ENCODE peak calls at places on chromosomes 4 and X, in four cellular contexts. T, E, C and V are unnamed samples.

GRCh38 chrX:150347471-150347870 is 15.6 kb upstream of the MAMLD1 start:
- DNase-seq in E (no peak), T (no peak), C (no peak), V (no peak)

GRCh38 chrX:15493118-15494082 is at the start of gene PIR:
- DNase-seq in T (peak; percentile 69), E (peak; percentile 94), C (peak; percentile 89), V (peak; percentile 90)

GRCh38 chr4:126708716-126709115 is 924.0 kb upstream of the INTU start:
- DNase-seq in C (no peak), E (no peak), T (no peak), V (no peak)

GRCh38 chr4:184968784-184969201 is 49.5 kb upstream of the HELT start:
- DNase-seq in T (no peak), C (peak; percentile 37), E (peak; percentile 76), V (no peak)

GRCh38 chr4:178356725-178357124 is 914.5 kb upstream of the AGA start:
- DNase-seq in E (no peak), T (no peak), C (no peak), V (no peak)

GRCh38 chr4:126113058-126113457 is 798.3 kb downstream of the FAT4 start:
- DNase-seq in C (no peak), T (no peak), E (no peak), V (no peak)

GRCh38 chrX:53086464-53086863 is 4.3 kb downstream of the TSPYL2 start:
- DNase-seq in T (no peak), E (no peak), C (no peak), V (no peak)

GRCh38 chr4:150126880-150127236 is 48.6 kb downstream of the DCLK2 start:
- DNase-seq in E (no peak), T (no peak), C (no peak), V (no peak)

GRCh38 chr4:135065366-135065765 is 863.8 kb upstream of the PABPC4L start:
- DNase-seq in C (no peak), E (no peak), T (no peak), V (no peak)

GRCh38 chr4:110487873-110488272 is 11.9 kb downstream of the ENPEP start:
- DNase-seq in C (no peak), E (no peak), T (no peak), V (no peak)

GRCh38 chr4:102217775-102218174 is 127.5 kb downstream of the SLC39A8 start:
- DNase-seq in T (no peak), C (no peak), E (no peak), V (no peak)

GRCh38 chrX:47413179-47413594 is 42.8 kb downstream of the ZNF157 start:
- DNase-seq in C (no peak), T (no peak), E (no peak), V (no peak)

GRCh38 chrX:77556276-77556675 is 109.1 kb downstream of the FGF16 start:
- DNase-seq in T (no peak), C (no peak), E (no peak), V (no peak)

GRCh38 chr4:56843421-56843899 is 22.0 kb upstream of the SPINK2 start:
- DNase-seq in T (no peak), E (no peak), C (no peak), V (no peak)
- TF ChIP-seq CTCF in T (no peak), E (no peak), C (no peak), V (no peak)

GRCh38 chrX:40158036-40158706 is 60.4 kb upstream of the BCOR start:
- DNase-seq in C (no peak), T (no peak), E (no peak), V (no peak)
- TF ChIP-seq CTCF in C (peak; percentile 59), T (peak; percentile 42), E (peak; percentile 46), V (peak; percentile 66)

GRCh38 chrX:140664939-140665338 is 44.6 kb upstream of the LINC00632 start:
- DNase-seq in C (no peak), E (no peak), T (no peak), V (no peak)

DNA sequence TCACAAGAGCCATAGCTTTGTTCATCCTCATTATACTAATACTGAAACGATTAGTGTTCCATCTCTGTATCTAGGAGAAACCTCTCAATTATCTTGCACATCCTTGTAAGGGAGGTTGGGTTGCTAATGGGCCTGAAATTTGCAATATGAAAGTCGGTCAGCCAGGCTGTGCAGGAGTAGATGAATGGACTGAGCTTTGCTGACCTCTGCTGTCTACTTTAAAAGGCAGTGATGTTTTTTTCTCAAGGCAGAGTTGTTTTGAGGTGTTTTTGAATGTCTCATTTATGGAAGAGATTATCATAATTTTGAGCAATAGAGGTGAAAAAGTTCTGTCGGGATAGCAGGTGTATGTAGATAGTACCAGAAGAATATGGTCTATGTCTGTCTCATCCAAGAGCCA is 47.9 kb upstream of the LINC00632 start:
- DNase-seq in C (no peak), E (no peak), T (no peak), V (no peak)
- TF ChIP-seq CTCF in C (no peak), E (no peak), T (no peak), V (peak; percentile 66)

DNA sequence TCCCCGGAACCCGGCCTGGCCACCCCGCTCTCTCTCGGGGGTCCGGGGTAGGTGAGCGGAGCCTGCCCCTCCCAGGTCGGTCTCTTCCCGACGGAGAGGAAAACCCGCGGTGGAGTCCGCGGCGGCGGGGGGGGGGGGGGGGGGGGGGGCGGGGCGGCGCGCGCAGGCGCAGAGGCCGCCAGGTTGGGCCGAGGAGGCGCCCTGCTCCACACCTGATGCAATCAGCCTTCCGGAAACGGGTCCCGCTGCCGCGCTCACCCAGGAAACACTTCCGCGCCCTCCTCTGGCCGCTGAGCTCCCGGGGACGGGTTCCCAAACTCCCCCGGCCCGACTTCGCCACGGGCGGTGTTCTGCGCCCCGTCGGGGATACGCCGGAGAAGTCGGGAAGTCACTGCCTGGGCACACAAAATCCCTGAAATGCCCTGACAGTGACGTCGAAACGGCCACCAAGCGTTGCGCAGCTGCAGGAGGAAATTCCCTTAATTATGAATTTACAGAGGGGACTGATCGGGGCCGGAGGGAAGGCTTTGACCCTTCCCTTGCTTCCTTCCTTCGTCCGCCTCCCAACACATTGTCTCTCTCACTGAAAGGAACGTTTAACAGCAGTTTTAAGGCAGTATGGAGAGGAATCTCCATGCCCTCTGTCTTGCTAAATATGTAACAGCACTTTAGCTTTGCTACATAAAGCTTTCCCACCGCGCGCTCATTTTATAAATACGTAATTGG is 2.1 kb upstream of the APBB2 start:
- DNase-seq in E (peak; percentile 92), T (peak; percentile 74), C (peak; percentile 73), V (peak; percentile 86)
- TF ChIP-seq CTCF in E (peak; percentile 64), T (peak; percentile 32), C (peak; percentile 12), V (peak; percentile 61)